ENCODE peak calls at places on chromosomes 5 and 9, in seven cellular contexts. Y is CD8-positive, alpha-beta T cell; Q is thyroid gland; E is SK-N-SH; I is PC-3; O is left ventricle myocardium inferior; K is suprapubic skin. R is an unnamed sample.

GRCh38 chr5:97425511-97425910 is 242.5 kb upstream of the RIOK2 start:
- DNase-seq in Y (no peak), Q (no peak), E (no peak), I (peak; percentile 38), O (no peak), K (no peak), R (no peak)

GRCh38 chr5:138716456-138716924 is 36.7 kb upstream of the CTNNA1 start:
- DNase-seq in Y (no peak), Q (peak; percentile 67), E (peak; percentile 48), I (peak; percentile 8), O (no peak), K (no peak), R (no peak)

GRCh38 chr9:27125936-27126335 is 16.9 kb downstream of the TEK start:
- DNase-seq in Y (no peak), Q (no peak), E (no peak), I (peak; percentile 43), O (no peak), K (no peak), R (no peak)

GRCh38 chr5:172773481-172774469 is 2.8 kb upstream of the DUSP1 start:
- DNase-seq in Y (no peak), Q (no peak), E (no peak), I (no peak), O (no peak), K (no peak), R (no peak)

GRCh38 chr9:88583901-88584596 is 49.1 kb downstream of the NXNL2 start:
- DNase-seq in Y (no peak), Q (no peak), E (no peak), I (peak; percentile 54), O (no peak), K (no peak), R (no peak)

GRCh38 chr5:162995568-162995967 is 441.8 kb upstream of the CCNG1 start:
- DNase-seq in Y (no peak), Q (no peak), E (no peak), I (peak; percentile 7), O (no peak), K (no peak), R (no peak)

GRCh38 chr5:175002128-175002527 is 277.7 kb downstream of the MSX2 start:
- DNase-seq in Y (no peak), Q (no peak), E (no peak), I (no peak), O (no peak), K (no peak), R (no peak)

GRCh38 chr9:131578778-131579504 is 33.6 kb downstream of the PRRT1B start:
- DNase-seq in Y (peak; percentile 72), Q (no peak), E (peak; percentile 56), I (no peak), O (no peak), K (no peak), R (no peak)

GRCh38 chr5:144289277-144289676 is 118.6 kb downstream of the KCTD16 start:
- DNase-seq in Y (no peak), Q (no peak), E (no peak), I (no peak), O (no peak), K (no peak), R (no peak)

GRCh38 chr5:43156388-43156787 is 35.6 kb upstream of the NIM1K start:
- DNase-seq in Y (no peak), Q (peak; percentile 11), E (no peak), I (no peak), O (no peak), K (no peak), R (no peak)

GRCh38 chr5:172533399-172534228 is 79.3 kb upstream of the SH3PXD2B start:
- DNase-seq in Y (no peak), Q (no peak), E (no peak), I (no peak), O (no peak), K (peak; percentile 51), R (peak; percentile 20)

GRCh38 chr9:134887219-134887618 is 6.6 kb downstream of the FCN2 start:
- DNase-seq in Y (no peak), Q (no peak), E (no peak), I (no peak), O (no peak), K (no peak), R (no peak)

GRCh38 chr5:9265391-9266287 is 280.2 kb downstream of the SEMA5A start:
- DNase-seq in Y (no peak), Q (peak; percentile 70), E (no peak), I (peak; percentile 84), O (peak; percentile 36), K (no peak), R (no peak)

GRCh38 chr5:1344975-1345838 is at the start of gene CLPTM1L:
- DNase-seq in Y (peak; percentile 89), Q (peak; percentile 84), E (peak; percentile 99), I (peak; percentile 91), O (peak; percentile 90), K (peak; percentile 89), R (peak; percentile 80)

GRCh38 chr9:6354072-6354686 is 26.0 kb downstream of the TPD52L3 start:
- DNase-seq in Y (no peak), Q (no peak), E (peak; percentile 70), I (peak; percentile 54), O (no peak), K (no peak), R (peak; percentile 67)

GRCh38 chr9:89492586-89492985 is 5.3 kb downstream of the SEMA4D start:
- DNase-seq in Y (no peak), Q (no peak), E (no peak), I (no peak), O (no peak), K (no peak), R (no peak)

GRCh38 chr9:32930486-32930885 is 70.9 kb downstream of the APTX start:
- DNase-seq in Y (no peak), Q (no peak), E (no peak), I (no peak), O (no peak), K (no peak), R (no peak)

GRCh38 chr9:109483771-109484442 is 14.2 kb downstream of the PTPN3 start:
- DNase-seq in Y (no peak), Q (no peak), E (no peak), I (peak; percentile 19), O (no peak), K (no peak), R (no peak)

GRCh38 chr5:15502208-15502607 is 2.2 kb downstream of the FBXL7 start:
- DNase-seq in Y (no peak), Q (no peak), E (no peak), I (no peak), O (no peak), K (no peak), R (no peak)
- H3K4me3 ChIP-seq in Y (no peak overlapping the region), Q (no peak overlapping the region), E (peak overlapping the region; percentile 96), I (no peak overlapping the region), O (peak overlapping the region; percentile 90), K (peak overlapping the region; percentile 69), R (no peak overlapping the region)

DNA sequence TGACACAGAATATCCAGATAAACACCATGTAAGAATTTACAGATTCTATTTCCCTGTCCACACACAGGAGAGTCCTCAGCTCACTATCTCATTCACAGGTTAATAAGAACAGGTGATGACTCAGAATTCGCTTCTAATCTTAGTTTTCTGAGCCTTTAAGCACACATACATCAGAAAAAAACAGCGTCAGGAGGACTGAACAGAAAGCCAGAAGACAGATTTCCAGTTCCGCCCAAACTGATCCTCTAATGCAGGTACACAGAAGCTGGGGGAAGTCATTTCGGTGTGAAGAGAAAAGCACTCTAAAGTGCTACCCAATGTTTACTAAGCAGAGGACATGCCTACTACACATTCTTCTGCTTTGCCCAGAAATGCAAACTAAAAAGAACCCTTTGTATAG is 1.6 kb downstream of the CEMIP2 start:
- DNase-seq in Y (peak; percentile 29), Q (no peak), E (no peak), I (peak; percentile 42), O (no peak), K (no peak), R (no peak)
- H3K4me3 ChIP-seq in Y (peak overlapping the region; percentile 62), Q (peak overlapping the region; percentile 73), E (peak overlapping the region; percentile 66), I (peak overlapping the region; percentile 97), O (peak overlapping the region; percentile 88), K (peak overlapping the region; percentile 75), R (no peak overlapping the region)

DNA sequence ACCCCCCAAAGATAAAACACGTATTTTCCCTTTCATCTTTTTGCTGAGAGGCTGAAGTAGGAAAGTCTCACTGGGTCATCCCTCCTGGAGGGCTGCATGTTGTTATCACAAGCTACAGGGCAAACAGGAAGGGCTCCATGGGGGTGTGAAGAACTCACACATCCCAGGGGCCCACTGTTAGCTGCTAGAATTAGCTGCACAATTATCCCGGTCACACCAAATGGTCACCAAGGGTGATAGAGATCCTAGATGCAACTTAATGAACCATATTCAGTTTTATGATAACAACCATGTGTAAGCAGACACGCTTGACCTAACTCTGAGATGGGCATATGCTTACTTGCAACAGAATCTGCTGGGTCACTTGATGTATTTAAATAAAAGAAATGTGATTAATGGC is 143.4 kb upstream of the C6 start:
- DNase-seq in Y (no peak), Q (no peak), E (no peak), I (no peak), O (no peak), K (no peak), R (no peak)
- H3K4me3 ChIP-seq in Y (no peak overlapping the region), Q (no peak overlapping the region), E (no peak overlapping the region), I (no peak overlapping the region), O (no peak overlapping the region), K (no peak overlapping the region), R (no peak overlapping the region)

GRCh38 chr5:73303139-73304079 is 130.4 kb downstream of the TMEM174 start:
- DNase-seq in Y (no peak), Q (peak; percentile 70), E (peak; percentile 49), I (no peak), O (no peak), K (no peak), R (no peak)
- H3K4me3 ChIP-seq in Y (no peak overlapping the region), Q (peak overlapping the region; percentile 23), E (no peak overlapping the region), I (no peak overlapping the region), O (peak overlapping the region; percentile 43), K (peak overlapping the region; percentile 17), R (no peak overlapping the region)

GRCh38 chr5:160504906-160505305 is 83.3 kb downstream of the PTTG1 start:
- DNase-seq in Y (no peak), Q (no peak), E (no peak), I (no peak), O (no peak), K (no peak), R (no peak)

GRCh38 chr5:160508780-160509361 is 87.2 kb downstream of the PTTG1 start:
- DNase-seq in Y (peak; percentile 52), Q (peak; percentile 54), E (peak; percentile 70), I (peak; percentile 91), O (no peak), K (no peak), R (peak; percentile 86)

GRCh38 chr5:160511280-160511929 is 89.8 kb downstream of the PTTG1 start:
- DNase-seq in Y (no peak), Q (no peak), E (no peak), I (no peak), O (no peak), K (no peak), R (no peak)

GRCh38 chr5:160506006-160507004 is 84.7 kb downstream of the PTTG1 start:
- DNase-seq in Y (peak; percentile 80), Q (no peak), E (peak; percentile 23), I (no peak), O (no peak), K (peak; percentile 75), R (peak; percentile 81)

GRCh38 chr5:160507181-160507811 is 85.6 kb downstream of the PTTG1 start:
- DNase-seq in Y (no peak), Q (no peak), E (no peak), I (peak; percentile 42), O (no peak), K (no peak), R (no peak)
- H3K4me3 ChIP-seq in Y (no peak overlapping the region), Q (no peak overlapping the region), E (no peak overlapping the region), I (no peak overlapping the region), O (no peak overlapping the region), K (no peak overlapping the region), R (no peak overlapping the region)